ENCODE peak calls at places on chromosomes 1 and 21, in six cellular contexts. P is fibroblast of lung; E is sigmoid colon; T is stomach; K is CD8-positive, alpha-beta T cell; J is colonic mucosa. I is an unnamed sample.

GRCh38 chr1:187577625-187578024 is 748.9 kb downstream of the PLA2G4A start:
- DNase-seq in P (peak; percentile 48), E (no peak), T (no peak), K (no peak), J (no peak), I (no peak)

GRCh38 chr1:206923961-206924548 is 2.3 kb upstream of the FCMR start:
- DNase-seq in P (no peak), E (no peak), T (no peak), K (no peak), J (no peak), I (no peak)

GRCh38 chr21:28220670-28221069 is 772.0 kb downstream of the LTN1 start:
- DNase-seq in P (peak; percentile 45), E (no peak), T (no peak), K (no peak), J (no peak), I (no peak)

GRCh38 chr1:217272385-217272784 is 358.5 kb downstream of the GPATCH2 start:
- DNase-seq in P (peak; percentile 76), E (no peak), T (no peak), K (no peak), J (no peak), I (peak; percentile 77)

GRCh38 chr1:228450200-228450599 is 33.5 kb upstream of the TRIM17 start:
- DNase-seq in P (no peak), E (peak; percentile 49), T (no peak), K (no peak), J (no peak), I (no peak)

GRCh38 chr1:76113446-76113845 is 38.9 kb downstream of the ST6GALNAC3 start:
- DNase-seq in P (no peak), E (no peak), T (no peak), K (no peak), J (no peak), I (no peak)

GRCh38 chr1:5507340-5507739 is 484.9 kb downstream of the NPHP4 start:
- DNase-seq in P (no peak), E (no peak), T (no peak), K (no peak), J (no peak), I (no peak)

GRCh38 chr21:36709030-36709867 is 10.3 kb downstream of the SIM2 start:
- DNase-seq in P (no peak), E (peak; percentile 50), T (peak; percentile 26), K (no peak), J (no peak), I (no peak)

GRCh38 chr1:103416681-103417318 is 108.7 kb upstream of the RNPC3 start:
- DNase-seq in P (peak; percentile 8), E (no peak), T (no peak), K (no peak), J (no peak), I (no peak)

GRCh38 chr1:27961646-27962221 is 2.0 kb downstream of the XKR8 start:
- DNase-seq in P (no peak), E (no peak), T (no peak), K (no peak), J (no peak), I (no peak)

GRCh38 chr1:25609921-25610320 is 6.7 kb upstream of the MAN1C1 start:
- DNase-seq in P (peak; percentile 49), E (no peak), T (no peak), K (no peak), J (no peak), I (no peak)

GRCh38 chr21:46604975-46605758 is at the start of gene S100B:
- DNase-seq in P (no peak), E (peak; percentile 73), T (no peak), K (no peak), J (no peak), I (no peak)

GRCh38 chr1:89821322-89822108 is 683 bp downstream of the LRRC8D start:
- DNase-seq in P (peak; percentile 20), E (peak; percentile 70), T (peak; percentile 55), K (peak; percentile 52), J (peak; percentile 76), I (no peak)

GRCh38 chr1:30534551-30534940 is 188.8 kb downstream of the MATN1 start:
- DNase-seq in P (no peak), E (no peak), T (no peak), K (no peak), J (no peak), I (no peak)

GRCh38 chr1:30533141-30533540 is 190.2 kb downstream of the MATN1 start:
- DNase-seq in P (no peak), E (no peak), T (peak; percentile 11), K (no peak), J (no peak), I (no peak)

GRCh38 chr1:30533796-30534550 is 189.4 kb downstream of the MATN1 start:
- DNase-seq in P (no peak), E (no peak), T (peak; percentile 7), K (no peak), J (no peak), I (no peak)

GRCh38 chr1:30535595-30536325 is 187.6 kb downstream of the MATN1 start:
- DNase-seq in P (no peak), E (no peak), T (no peak), K (no peak), J (no peak), I (no peak)

GRCh38 chr1:30532621-30533020 is 190.8 kb downstream of the MATN1 start:
- DNase-seq in P (no peak), E (no peak), T (peak; percentile 3), K (no peak), J (no peak), I (no peak)
- H3K27me3 ChIP-seq in P (no peaks in the 10 kb centered on the region), E (no peaks in the 10 kb centered on the region), T (no peaks in the 10 kb centered on the region), K (no peaks in the 10 kb centered on the region), J (no peaks in the 10 kb centered on the region), I (no peaks in the 10 kb centered on the region)

GRCh38 chr1:17957588-17958267 is 149.9 kb upstream of the IGSF21 start:
- DNase-seq in P (no peak), E (no peak), T (no peak), K (no peak), J (no peak), I (no peak)
- H3K27me3 ChIP-seq in P (no peaks in the 10 kb centered on the region), E (no peaks in the 10 kb centered on the region), T (no peaks in the 10 kb centered on the region), K (no peaks in the 10 kb centered on the region), J (no peaks in the 10 kb centered on the region), I (no peaks in the 10 kb centered on the region)

DNA sequence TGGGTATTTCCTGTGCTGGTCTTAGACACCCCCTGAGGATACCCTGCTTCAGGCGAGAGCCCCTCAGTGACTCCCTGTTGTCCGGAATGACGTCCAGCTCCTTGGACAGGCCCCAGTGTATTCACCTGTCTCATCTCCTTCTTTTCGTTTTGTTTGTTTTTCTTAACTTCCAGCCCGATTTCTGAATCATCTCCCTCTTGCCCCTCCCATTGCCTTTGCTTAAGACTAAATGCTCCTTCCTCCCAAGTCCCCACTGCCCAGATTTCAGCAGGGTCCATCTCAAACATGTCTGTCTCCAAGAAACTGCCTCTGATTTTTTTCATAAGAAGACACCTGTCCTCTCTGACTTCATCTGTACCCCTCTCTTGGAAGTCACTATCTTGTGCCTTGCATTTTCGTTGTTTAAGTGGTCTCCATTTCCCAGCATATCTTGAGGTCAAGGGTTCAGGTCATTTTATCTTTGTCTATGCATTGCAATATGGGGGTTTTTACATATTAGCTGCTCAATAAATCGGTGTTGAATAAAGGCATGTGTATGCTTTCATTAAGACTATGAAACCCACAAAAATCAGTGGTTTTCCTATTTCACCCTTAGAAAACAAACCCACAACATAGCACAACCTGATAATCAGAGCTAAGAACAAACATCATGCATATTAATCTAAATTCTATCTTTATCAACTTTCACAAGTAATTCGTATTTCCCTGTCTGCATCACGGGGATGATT is 58.4 kb upstream of the LGALS8 start:
- DNase-seq in P (no peak), E (no peak), T (no peak), K (no peak), J (no peak), I (no peak)
- H3K27me3 ChIP-seq in P (no peaks in the 10 kb centered on the region), E (no peaks in the 10 kb centered on the region), T (no peaks in the 10 kb centered on the region), K (peaks cover 2% of the 10 kb centered on the region), J (no peaks in the 10 kb centered on the region), I (no peaks in the 10 kb centered on the region)

GRCh38 chr1:117372863-117373412 is 5.7 kb downstream of the MAN1A2 start:
- DNase-seq in P (no peak), E (no peak), T (no peak), K (no peak), J (no peak), I (no peak)

GRCh38 chr1:117368116-117369108 is 1.2 kb downstream of the MAN1A2 start:
- DNase-seq in P (peak; percentile 22), E (no peak), T (no peak), K (no peak), J (peak; percentile 31), I (no peak)

GRCh38 chr1:117371436-117372151 is 4.3 kb downstream of the MAN1A2 start:
- DNase-seq in P (no peak), E (no peak), T (no peak), K (no peak), J (no peak), I (peak; percentile 18)

GRCh38 chr1:117370071-117370470 is 2.8 kb downstream of the MAN1A2 start:
- DNase-seq in P (no peak), E (no peak), T (no peak), K (no peak), J (no peak), I (no peak)

GRCh38 chr1:117370509-117370908 is 3.3 kb downstream of the MAN1A2 start:
- DNase-seq in P (no peak), E (no peak), T (no peak), K (no peak), J (no peak), I (no peak)
- H3K27me3 ChIP-seq in P (no peaks in the 10 kb centered on the region), E (no peaks in the 10 kb centered on the region), T (no peaks in the 10 kb centered on the region), K (no peaks in the 10 kb centered on the region), J (no peaks in the 10 kb centered on the region), I (no peaks in the 10 kb centered on the region)

GRCh38 chr1:161079436-161080110 is 9.8 kb downstream of the NECTIN4 start:
- DNase-seq in P (no peak), E (no peak), T (no peak), K (no peak), J (no peak), I (no peak)
- H3K27me3 ChIP-seq in P (no peaks in the 10 kb centered on the region), E (no peaks in the 10 kb centered on the region), T (no peaks in the 10 kb centered on the region), K (no peaks in the 10 kb centered on the region), J (no peaks in the 10 kb centered on the region), I (no peaks in the 10 kb centered on the region)